ENCODE peak calls at places on chromosomes 1 and 21, in nine cellular contexts. T, Q, X, J, E, R, U, I and G are unnamed samples.

GRCh38 chr1:93668121-93668520 is 13.5 kb downstream of the BCAR3 start:
- DNase-seq in I (no peak), E (no peak), T (no peak), J (no peak), R (peak), X (no peak), U (no peak), Q (no peak), G (no peak)

GRCh38 chr1:101338714-101339430 is 102.1 kb downstream of the S1PR1 start:
- DNase-seq in I (no peak), R (no peak), X (no peak), U (no peak), Q (no peak), T (no peak), E (no peak), J (no peak), G (peak)

GRCh38 chr21:14581902-14582457 is 35.9 kb upstream of the SAMSN1 start:
- DNase-seq in I (no peak), Q (no peak), E (no peak), U (no peak), T (no peak), R (no peak), J (no peak), X (no peak), G (no peak)

GRCh38 chr1:165501351-165501974 is 42.3 kb upstream of the LRRC52 start:
- DNase-seq in X (no peak), I (no peak), Q (no peak), R (no peak), E (no peak), T (no peak), U (no peak), J (no peak), G (no peak)

GRCh38 chr1:155591770-155592169 is 18.2 kb upstream of the MSTO1 start:
- DNase-seq in E (no peak), X (peak), J (peak), T (peak), I (no peak), U (peak), Q (no peak), R (no peak), G (peak)

GRCh38 chr1:41323243-41323642 is 38.0 kb upstream of the FOXO6 start:
- DNase-seq in I (no peak), T (no peak), U (no peak), J (no peak), E (no peak), R (no peak), Q (no peak), X (no peak), G (no peak)

GRCh38 chr1:203187306-203188264 is 1.1 kb upstream of the CHI3L1 start:
- DNase-seq in I (no peak), X (no peak), U (no peak), E (no peak), J (no peak), T (no peak), R (no peak), Q (no peak), G (no peak)

GRCh38 chr1:15974855-15975254 is 1.0 kb downstream of the ZBTB17 start:
- DNase-seq in Q (no peak), J (peak), E (no peak), U (peak), X (no peak), I (no peak), R (no peak), T (no peak), G (no peak)

GRCh38 chr21:46667191-46667734 is 31.8 kb downstream of the PRMT2 start:
- DNase-seq in I (peak), X (no peak), T (peak), R (peak), J (no peak), U (no peak), Q (no peak), E (no peak), G (no peak)

GRCh38 chr1:165549908-165550480 is 6.2 kb downstream of the LRRC52 start:
- DNase-seq in T (no peak), J (no peak), E (no peak), Q (no peak), R (no peak), U (no peak), X (no peak), I (no peak), G (no peak)

GRCh38 chr1:16115468-16116363 is 40.2 kb downstream of the EPHA2 start:
- DNase-seq in R (peak), U (no peak), E (no peak), X (no peak), I (peak), J (no peak), Q (no peak), T (peak), G (no peak)

GRCh38 chr1:235888119-235888643 is 21.5 kb upstream of the LYST start:
- DNase-seq in T (no peak), E (no peak), J (peak), X (no peak), Q (no peak), I (no peak), U (no peak), R (no peak), G (no peak)

GRCh38 chr1:21573475-21573874 is 64.3 kb downstream of the ALPL start:
- DNase-seq in X (no peak), I (no peak), Q (no peak), E (no peak), U (no peak), R (no peak), J (no peak), T (no peak), G (no peak)

GRCh38 chr21:42215942-42216725 is 2.8 kb upstream of the ABCG1 start:
- DNase-seq in J (no peak), T (no peak), E (no peak), U (no peak), I (no peak), R (no peak), X (no peak), Q (no peak), G (no peak)

DNA sequence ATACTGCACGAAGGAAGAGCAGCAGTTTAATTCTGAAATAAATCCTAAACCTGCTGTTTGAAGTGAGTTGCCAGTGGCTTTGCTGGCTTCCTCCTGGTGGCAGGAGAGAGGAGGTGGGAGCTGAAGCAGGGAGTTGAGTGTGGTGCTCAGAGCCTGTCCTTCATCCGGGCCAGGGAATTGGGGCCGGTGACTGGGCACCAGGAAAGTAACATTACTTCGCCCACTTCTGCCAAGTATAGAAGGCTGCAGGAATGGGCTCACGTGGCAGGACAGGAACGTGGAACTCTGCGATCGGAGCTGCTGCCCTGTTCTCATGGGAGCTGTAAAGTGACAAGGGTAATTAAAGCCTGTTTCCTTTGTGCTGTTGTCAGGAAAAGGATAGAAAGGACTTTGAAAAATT is 8.7 kb downstream of the TOR3A start:
- DNase-seq in U (no peak), J (no peak), X (no peak), I (no peak), T (no peak), E (no peak), R (no peak), Q (no peak), G (no peak)
- TF ChIP-seq CTCF in U (no peak), J (no peak), X (no peak), I (peak), T (no peak), E (no peak), R (no peak), Q (peak), G (no peak)

GRCh38 chr1:184237588-184237987 is 149.2 kb upstream of the C1orf21 start:
- DNase-seq in R (no peak), Q (no peak), U (no peak), J (no peak), T (no peak), E (no peak), X (no peak), I (no peak), G (no peak)

GRCh38 chr1:184244962-184245361 is 141.9 kb upstream of the C1orf21 start:
- DNase-seq in E (no peak), U (no peak), J (no peak), X (no peak), T (no peak), Q (no peak), R (no peak), I (no peak), G (no peak)

GRCh38 chr1:184241446-184241845 is 145.4 kb upstream of the C1orf21 start:
- DNase-seq in Q (no peak), T (no peak), I (no peak), U (no peak), R (no peak), X (no peak), E (no peak), J (no peak), G (no peak)

GRCh38 chr1:184242507-184242943 is 144.3 kb upstream of the C1orf21 start:
- DNase-seq in Q (no peak), R (no peak), J (no peak), E (no peak), X (no peak), U (no peak), T (peak), I (no peak), G (no peak)
- TF ChIP-seq CTCF in Q (no peak), R (no peak), J (no peak), E (no peak), X (no peak), U (no peak), T (peak), I (peak), G (no peak)

GRCh38 chr1:157695417-157695816 is 5.2 kb downstream of the FCRL3 start:
- DNase-seq in X (no peak), E (no peak), J (no peak), I (no peak), U (no peak), R (no peak), T (no peak), Q (no peak), G (no peak)

GRCh38 chr1:157696966-157697628 is 3.5 kb downstream of the FCRL3 start:
- DNase-seq in R (no peak), X (no peak), E (no peak), J (no peak), I (no peak), U (peak), T (no peak), Q (no peak), G (no peak)

DNA sequence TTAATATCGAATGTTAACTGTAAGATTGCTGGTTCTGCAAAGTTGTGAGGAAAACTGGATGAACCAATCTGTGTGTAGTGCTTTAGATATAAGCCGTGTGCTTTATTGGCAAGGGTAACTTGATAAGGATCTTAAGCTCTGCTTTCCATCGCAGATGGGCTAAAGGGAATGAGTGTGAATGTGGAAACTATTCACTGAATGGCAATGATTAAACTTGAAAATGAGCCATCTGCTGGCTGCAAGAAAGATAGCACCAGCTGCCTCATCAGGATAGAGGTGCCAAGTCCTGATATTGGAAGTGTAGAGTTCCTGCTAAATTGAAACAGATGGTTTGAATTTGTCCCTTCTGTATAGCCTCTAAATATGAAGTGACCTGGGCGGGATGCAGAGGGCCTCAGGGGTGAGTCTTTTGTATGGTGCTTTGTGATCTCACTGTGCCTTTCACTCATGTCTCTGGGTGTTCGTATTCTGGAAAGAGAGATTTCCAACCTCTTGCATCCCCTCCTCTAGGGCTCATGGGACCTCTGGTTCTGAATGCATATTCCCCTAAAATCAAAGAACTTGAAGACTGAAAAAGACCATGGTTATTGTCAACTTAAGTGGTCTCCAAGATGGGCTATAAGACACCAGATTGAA is 9.2 kb downstream of the FCRL3 start:
- DNase-seq in R (no peak), I (no peak), X (no peak), U (peak), E (peak), Q (no peak), J (peak), T (peak), G (peak)
- TF ChIP-seq CTCF in R (peak), I (peak), X (no peak), U (peak), E (peak), Q (peak), J (peak), T (peak), G (peak)

DNA sequence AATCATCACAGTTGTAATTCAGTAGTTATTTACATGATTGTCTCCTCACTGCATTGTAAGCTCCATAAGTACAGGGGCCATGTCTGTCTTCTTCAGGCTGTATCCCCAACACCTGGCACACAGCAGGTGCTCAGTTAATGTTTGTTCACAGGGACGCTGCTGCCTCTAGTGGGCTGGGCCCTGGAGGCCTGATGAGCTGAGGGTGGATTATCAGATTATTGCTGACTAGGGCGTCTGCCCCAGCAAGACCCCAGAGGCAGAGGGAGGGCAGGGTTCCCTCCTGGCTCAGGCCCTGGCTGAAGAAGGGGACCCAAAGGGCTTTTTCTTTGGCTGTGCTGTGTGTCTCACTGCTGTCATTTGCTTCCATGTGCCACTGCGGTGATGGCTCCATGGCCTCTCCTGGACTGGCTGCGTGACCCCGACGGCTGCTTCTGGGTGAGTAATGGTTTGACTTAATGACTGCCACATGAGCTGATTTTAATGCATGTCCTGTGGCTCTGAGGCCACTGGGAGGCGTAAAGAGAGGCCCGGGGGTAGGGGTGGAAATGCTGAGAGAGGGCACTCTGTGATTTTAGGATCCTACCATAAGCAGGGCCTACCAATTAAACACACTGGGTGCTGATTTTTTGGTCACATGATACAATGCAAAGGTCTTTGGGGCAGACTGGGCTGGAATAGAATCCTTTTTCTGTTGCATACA is 20.8 kb upstream of the EPB41 start:
- DNase-seq in R (peak), I (peak), E (no peak), Q (no peak), T (peak), U (peak), J (peak), X (no peak), G (no peak)
- TF ChIP-seq CTCF in R (peak), I (peak), E (no peak), Q (peak), T (peak), U (peak), J (peak), X (no peak), G (peak)

GRCh38 chr1:91501527-91501859 is 842 bp downstream of the CDC7 start:
- DNase-seq in R (peak), J (no peak), X (no peak), I (no peak), T (no peak), Q (no peak), E (no peak), U (peak), G (no peak)

GRCh38 chr1:91499346-91499745 is 1.3 kb upstream of the CDC7 start:
- DNase-seq in X (no peak), J (no peak), U (no peak), I (no peak), E (no peak), Q (no peak), T (no peak), R (no peak), G (no peak)

GRCh38 chr1:91499904-91500755 is 521 bp upstream of the CDC7 start:
- DNase-seq in J (peak), U (peak), T (peak), E (no peak), R (no peak), I (no peak), Q (no peak), X (no peak), G (no peak)

GRCh38 chr1:91502138-91502881 is 1.7 kb downstream of the CDC7 start:
- DNase-seq in J (no peak), R (no peak), X (no peak), U (peak), E (no peak), I (no peak), Q (no peak), T (no peak), G (no peak)

DNA sequence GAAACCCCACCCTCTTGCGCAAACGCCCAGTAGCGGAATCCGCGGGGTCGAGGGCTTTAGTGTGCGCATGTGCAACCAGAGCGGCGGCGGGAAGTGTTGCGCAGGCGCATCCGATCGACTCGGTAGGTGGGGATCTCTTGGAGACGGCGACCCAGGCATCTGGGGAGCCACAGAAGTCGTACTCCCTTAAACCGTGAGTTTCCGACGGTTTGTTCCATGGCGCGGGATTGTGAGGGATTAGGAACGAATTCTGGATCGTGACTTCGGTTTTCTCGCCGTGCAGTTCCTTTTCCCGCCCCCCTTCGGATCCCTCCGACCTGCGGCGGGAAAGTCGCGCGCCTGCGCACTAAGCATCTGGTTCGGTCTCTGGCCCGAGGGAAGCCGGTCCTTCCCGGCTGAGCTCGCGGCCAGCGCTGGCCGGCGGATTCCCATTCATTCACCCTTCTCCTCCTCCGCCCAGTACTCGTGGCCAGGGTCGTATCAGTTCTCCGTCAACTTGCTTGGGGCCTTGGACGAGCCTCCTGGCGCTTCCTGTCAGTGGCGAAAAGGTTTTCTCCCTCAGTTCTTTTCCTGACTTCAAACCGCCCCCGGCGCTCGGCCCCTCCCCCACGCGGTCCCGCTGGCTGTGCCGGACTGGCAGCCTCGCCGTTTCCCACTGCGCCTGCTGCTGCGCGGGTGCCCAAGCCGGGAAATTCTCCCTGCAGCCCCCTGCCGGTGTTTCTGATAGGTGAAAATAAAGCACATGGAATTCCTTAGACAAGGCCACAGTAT is at the start of gene CDC7:
- DNase-seq in E (peak), U (peak), T (peak), Q (peak), R (peak), J (peak), X (peak), I (peak), G (peak)
- TF ChIP-seq CTCF in E (peak), U (no peak), T (peak), Q (peak), R (peak), J (peak), X (peak), I (peak), G (peak)